ENCODE peak calls at places on chromosomes 13 and 19, in eight cellular contexts. One of them, this sample, is unnamed.

GRCh38 chr19:36112678-36113077 is 1.7 kb downstream of the OVOL3 start:
- DNase-seq in KG1: no peak
- DNase-seq in skeletal muscle cell: no peak
- DNase-seq in activated CD4-positive, alpha-beta T cell treated with anti-CD3 and anti-CD28 coated beads for 4 hours: no peak
- DNase-seq in T-helper 22 cell: no peak
- DNase-seq in GDM1: no peak
- DNase-seq in D341Med: no peak
- DNase-seq in effector CD4-positive, alpha-beta T cell: no peak
- DNase-seq in this sample: no peak

GRCh38 chr19:32232449-32232848 is 113.0 kb upstream of the ZNF507 start:
- DNase-seq in KG1: no peak
- DNase-seq in skeletal muscle cell: no peak
- DNase-seq in activated CD4-positive, alpha-beta T cell treated with anti-CD3 and anti-CD28 coated beads for 4 hours: no peak
- DNase-seq in T-helper 22 cell: no peak
- DNase-seq in GDM1: no peak
- DNase-seq in D341Med: no peak
- DNase-seq in effector CD4-positive, alpha-beta T cell: no peak
- DNase-seq in this sample: no peak

GRCh38 chr19:32862741-32863140 is 6.8 kb downstream of the SLC7A9 start:
- DNase-seq in KG1: no peak
- DNase-seq in skeletal muscle cell: no peak
- DNase-seq in activated CD4-positive, alpha-beta T cell treated with anti-CD3 and anti-CD28 coated beads for 4 hours: no peak
- DNase-seq in T-helper 22 cell: no peak
- DNase-seq in GDM1: no peak
- DNase-seq in D341Med: no peak
- DNase-seq in effector CD4-positive, alpha-beta T cell: no peak
- DNase-seq in this sample: no peak

GRCh38 chr19:39172700-39173501 is 23.9 kb upstream of the NCCRP1 start:
- DNase-seq in KG1: no peak
- DNase-seq in skeletal muscle cell: no peak
- DNase-seq in activated CD4-positive, alpha-beta T cell treated with anti-CD3 and anti-CD28 coated beads for 4 hours: no peak
- DNase-seq in T-helper 22 cell: no peak
- DNase-seq in GDM1: no peak
- DNase-seq in D341Med: no peak
- DNase-seq in effector CD4-positive, alpha-beta T cell: no peak
- DNase-seq in this sample: no peak

GRCh38 chr19:50555447-50556235 is 12.6 kb downstream of the LRRC4B start:
- DNase-seq in KG1: no peak
- DNase-seq in skeletal muscle cell: no peak
- DNase-seq in activated CD4-positive, alpha-beta T cell treated with anti-CD3 and anti-CD28 coated beads for 4 hours: no peak
- DNase-seq in T-helper 22 cell: no peak
- DNase-seq in GDM1: no peak
- DNase-seq in D341Med: no peak
- DNase-seq in effector CD4-positive, alpha-beta T cell: no peak
- DNase-seq in this sample: no peak

GRCh38 chr13:89267734-89268133 is 1596.6 kb downstream of the SLITRK5 start:
- DNase-seq in KG1: no peak
- DNase-seq in skeletal muscle cell: peak; percentile 5
- DNase-seq in activated CD4-positive, alpha-beta T cell treated with anti-CD3 and anti-CD28 coated beads for 4 hours: no peak
- DNase-seq in T-helper 22 cell: no peak
- DNase-seq in GDM1: no peak
- DNase-seq in D341Med: no peak
- DNase-seq in effector CD4-positive, alpha-beta T cell: no peak
- DNase-seq in this sample: no peak

GRCh38 chr13:90445179-90445578 is 902.3 kb upstream of the MIR17HG start:
- DNase-seq in KG1: no peak
- DNase-seq in skeletal muscle cell: peak; percentile 86
- DNase-seq in activated CD4-positive, alpha-beta T cell treated with anti-CD3 and anti-CD28 coated beads for 4 hours: no peak
- DNase-seq in T-helper 22 cell: no peak
- DNase-seq in GDM1: no peak
- DNase-seq in D341Med: peak; percentile 18
- DNase-seq in effector CD4-positive, alpha-beta T cell: no peak
- DNase-seq in this sample: peak; percentile 81

GRCh38 chr13:83618966-83619365 is 263.3 kb downstream of the SLITRK1 start:
- DNase-seq in KG1: no peak
- DNase-seq in skeletal muscle cell: peak; percentile 55
- DNase-seq in activated CD4-positive, alpha-beta T cell treated with anti-CD3 and anti-CD28 coated beads for 4 hours: no peak
- DNase-seq in T-helper 22 cell: no peak
- DNase-seq in GDM1: no peak
- DNase-seq in D341Med: no peak
- DNase-seq in effector CD4-positive, alpha-beta T cell: no peak
- DNase-seq in this sample: no peak

GRCh38 chr19:28307963-28308362 is 905.0 kb downstream of the UQCRFS1 start:
- DNase-seq in KG1: no peak
- DNase-seq in skeletal muscle cell: no peak
- DNase-seq in activated CD4-positive, alpha-beta T cell treated with anti-CD3 and anti-CD28 coated beads for 4 hours: no peak
- DNase-seq in T-helper 22 cell: no peak
- DNase-seq in GDM1: no peak
- DNase-seq in D341Med: no peak
- DNase-seq in effector CD4-positive, alpha-beta T cell: no peak
- DNase-seq in this sample: no peak

GRCh38 chr19:43765109-43765876 is 10.5 kb upstream of the SMG9 start:
- DNase-seq in KG1: no peak
- DNase-seq in skeletal muscle cell: peak; percentile 85
- DNase-seq in activated CD4-positive, alpha-beta T cell treated with anti-CD3 and anti-CD28 coated beads for 4 hours: peak; percentile 72
- DNase-seq in T-helper 22 cell: peak; percentile 72
- DNase-seq in GDM1: peak; percentile 82
- DNase-seq in D341Med: no peak
- DNase-seq in effector CD4-positive, alpha-beta T cell: peak; percentile 64
- DNase-seq in this sample: peak; percentile 93

GRCh38 chr19:45508931-45509691 is 1.8 kb downstream of the VASP start:
- DNase-seq in KG1: peak; percentile 69
- DNase-seq in skeletal muscle cell: no peak
- DNase-seq in activated CD4-positive, alpha-beta T cell treated with anti-CD3 and anti-CD28 coated beads for 4 hours: no peak
- DNase-seq in T-helper 22 cell: no peak
- DNase-seq in GDM1: peak; percentile 73
- DNase-seq in D341Med: no peak
- DNase-seq in effector CD4-positive, alpha-beta T cell: no peak
- DNase-seq in this sample: peak; percentile 82